ENCODE peak calls at places on chromosomes 13 and 19, in six cellular contexts. S is astrocyte of the cerebellum, I is nucleus accumbens, L is frontal cortex, A is GM04504, U is chondrocyte. B is an unnamed sample.

GRCh38 chr19:11375143-11375948 is 880 bp downstream of the SWSAP1 start:
- DNase-seq in S (no peak), I (no peak), L (no peak), A (no peak), U (no peak), B (no peak)

GRCh38 chr19:4636761-4637160 is 2.6 kb upstream of the TNFAIP8L1 start:
- DNase-seq in S (no peak), I (no peak), L (no peak), A (no peak), U (no peak), B (no peak)

GRCh38 chr13:82356667-82357066 is 1525.6 kb downstream of the SLITRK1 start:
- DNase-seq in S (no peak), I (no peak), L (no peak), A (no peak), U (no peak), B (no peak)

GRCh38 chr19:13965926-13966683 is 13.8 kb downstream of the DCAF15 start:
- DNase-seq in S (no peak), I (no peak), L (no peak), A (no peak), U (no peak), B (no peak)

GRCh38 chr19:7636691-7637373 is at the start of gene STXBP2:
- DNase-seq in S (no peak), I (no peak), L (peak), A (no peak), U (peak), B (no peak)

GRCh38 chr19:45526143-45526542 is 18.9 kb downstream of the VASP start:
- DNase-seq in S (no peak), I (peak), L (peak), A (peak), U (no peak), B (no peak)

GRCh38 chr13:111204438-111205177 is 89.5 kb downstream of the ARHGEF7 start:
- DNase-seq in S (no peak), I (no peak), L (no peak), A (peak), U (no peak), B (no peak)

GRCh38 chr13:74444161-74444571 is 310.0 kb upstream of the KLF12 start:
- DNase-seq in S (peak), I (no peak), L (no peak), A (no peak), U (no peak), B (no peak)

GRCh38 chr13:52128714-52129700 is at the start of gene NEK5:
- DNase-seq in S (peak), I (peak), L (peak), A (peak), U (peak), B (peak)

GRCh38 chr13:110250258-110250891 is 56.6 kb downstream of the COL4A1 start:
- DNase-seq in S (peak), I (no peak), L (no peak), A (peak), U (no peak), B (peak)

GRCh38 chr19:33459691-33460090 is 61.9 kb downstream of the PEPD start:
- DNase-seq in S (no peak), I (no peak), L (no peak), A (no peak), U (peak), B (no peak)

GRCh38 chr19:596263-596655 is 6.6 kb downstream of the HCN2 start:
- DNase-seq in S (no peak), I (no peak), L (no peak), A (no peak), U (no peak), B (no peak)

GRCh38 chr13:28385362-28385761 is 109.6 kb downstream of the FLT1 start:
- DNase-seq in S (no peak), I (no peak), L (no peak), A (no peak), U (no peak), B (no peak)

GRCh38 chr19:53621885-53622710 is 9.7 kb upstream of the DPRX start:
- DNase-seq in S (no peak), I (no peak), L (no peak), A (no peak), U (no peak), B (no peak)

GRCh38 chr19:33304760-33305647 is 2.7 kb upstream of the CEBPA start:
- DNase-seq in S (no peak), I (no peak), L (peak), A (no peak), U (no peak), B (no peak)

GRCh38 chr13:71873418-71874276 is 6.6 kb upstream of the DACH1 start:
- DNase-seq in S (no peak), I (no peak), L (no peak), A (no peak), U (no peak), B (no peak)

GRCh38 chr19:16091546-16092475 is 15.5 kb downstream of the TPM4 start:
- DNase-seq in S (no peak), I (no peak), L (no peak), A (no peak), U (no peak), B (no peak)

GRCh38 chr13:80341771-80342271 is 895 bp upstream of the SPRY2 start:
- DNase-seq in S (no peak), I (peak), L (no peak), A (no peak), U (no peak), B (no peak)

GRCh38 chr13:86914757-86915156 is 756.4 kb upstream of the SLITRK5 start:
- DNase-seq in S (no peak), I (no peak), L (no peak), A (no peak), U (no peak), B (no peak)

GRCh38 chr19:41430907-41431306 is 3.7 kb upstream of the B3GNT8 start:
- DNase-seq in S (no peak), I (no peak), L (no peak), A (no peak), U (no peak), B (no peak)

GRCh38 chr13:66520511-66521390 is 709.4 kb downstream of the PCDH9 start:
- DNase-seq in S (no peak), I (no peak), L (no peak), A (no peak), U (no peak), B (no peak)

GRCh38 chr19:35708391-35708790 is 4.0 kb downstream of the ZBTB32 start:
- DNase-seq in S (no peak), I (no peak), L (no peak), A (no peak), U (no peak), B (no peak)

GRCh38 chr13:110554227-110554836 is 7.2 kb downstream of the RAB20 start:
- DNase-seq in S (no peak), I (no peak), L (no peak), A (no peak), U (no peak), B (no peak)

GRCh38 chr19:51462681-51463080 is 4.4 kb upstream of the SIGLEC8 start:
- DNase-seq in S (no peak), I (no peak), L (no peak), A (no peak), U (no peak), B (no peak)

GRCh38 chr13:50401721-50402510 is 386.7 kb downstream of the KCNRG start:
- DNase-seq in S (no peak), I (no peak), L (no peak), A (no peak), U (no peak), B (no peak)

GRCh38 chr13:94968040-94968756 is 255.9 kb upstream of the SOX21 start:
- DNase-seq in S (no peak), I (peak), L (peak), A (no peak), U (no peak), B (no peak)

GRCh38 chr19:13850910-13851753 is 25.8 kb upstream of the NANOS3 start:
- DNase-seq in S (peak), I (peak), L (peak), A (peak), U (no peak), B (peak)

GRCh38 chr13:101752432-101752831 is 300.0 kb downstream of the ITGBL1 start:
- DNase-seq in S (no peak), I (no peak), L (no peak), A (no peak), U (no peak), B (no peak)